ENCODE peak calls at places on chromosomes 4 and X, in eight cellular contexts. T is astrocyte of the spinal cord, G is GM12864, W is iPS DF 19.7, Q is non-pigmented ciliary epithelial cell, H is GM12865, O is activated T-helper 1 cell treated with Interleukin-2 at 50 U/mL for 16 hours, D is type B pancreatic cell. M is an unnamed sample.

GRCh38 chr4:22625301-22625700 is 67.4 kb upstream of the GBA3 start:
- DNase-seq in T (no peak), G (no peak), W (peak; percentile 52), Q (no peak), H (no peak), O (no peak), D (no peak), M (no peak)

GRCh38 chr4:17616283-17616682 is 1.8 kb downstream of the MED28 start:
- DNase-seq in T (no peak), G (no peak), W (no peak), Q (no peak), H (no peak), O (no peak), D (peak; percentile 15), M (no peak)

GRCh38 chr4:55386073-55386472 is 9.7 kb upstream of the TMEM165 start:
- DNase-seq in T (no peak), G (no peak), W (no peak), Q (no peak), H (peak; percentile 21), O (no peak), D (no peak), M (no peak)

GRCh38 chr4:41887821-41888699 is 47.2 kb upstream of the TMEM33 start:
- DNase-seq in T (peak; percentile 62), G (no peak), W (no peak), Q (peak; percentile 20), H (peak; percentile 66), O (no peak), D (no peak), M (peak; percentile 20)

GRCh38 chrX:85611926-85612325 is 232.5 kb upstream of the POF1B start:
- DNase-seq in T (peak; percentile 2), G (no peak), W (no peak), Q (peak; percentile 0), H (no peak), O (no peak), D (no peak), M (no peak)

GRCh38 chr4:141395246-141395830 is 174.6 kb downstream of the ZNF330 start:
- DNase-seq in T (no peak), G (no peak), W (no peak), Q (no peak), H (no peak), O (no peak), D (no peak), M (no peak)

GRCh38 chrX:143058096-143058495 is 32.4 kb downstream of the SPANXN4 start:
- DNase-seq in T (no peak), G (no peak), W (no peak), Q (no peak), H (no peak), O (no peak), D (no peak), M (no peak)

GRCh38 chrX:13699183-13699826 is 10.4 kb downstream of the RAB9A start:
- DNase-seq in T (no peak), G (no peak), W (no peak), Q (no peak), H (peak; percentile 49), O (no peak), D (no peak), M (no peak)

GRCh38 chrX:106378616-106379015 is 210.5 kb downstream of the PWWP3B start:
- DNase-seq in T (no peak), G (no peak), W (no peak), Q (no peak), H (peak; percentile 8), O (no peak), D (no peak), M (peak; percentile 29)

GRCh38 chrX:23811135-23811781 is 28.3 kb downstream of the SAT1 start:
- DNase-seq in T (no peak), G (no peak), W (no peak), Q (no peak), H (no peak), O (no peak), D (no peak), M (no peak)

GRCh38 chr4:17722361-17722710 is 59.1 kb downstream of the FAM184B start:
- DNase-seq in T (no peak), G (no peak), W (no peak), Q (no peak), H (no peak), O (no peak), D (peak; percentile 3), M (no peak)

GRCh38 chrX:129606918-129607317 is 47.8 kb downstream of the APLN start:
- DNase-seq in T (peak; percentile 47), G (no peak), W (no peak), Q (no peak), H (peak; percentile 49), O (peak; percentile 19), D (no peak), M (peak; percentile 29)

GRCh38 chr4:81790477-81790876 is 318.8 kb upstream of the RASGEF1B start:
- DNase-seq in T (no peak), G (no peak), W (no peak), Q (no peak), H (no peak), O (no peak), D (no peak), M (no peak)

GRCh38 chr4:176792348-176793059 is at the start of gene VEGFC:
- DNase-seq in T (peak; percentile 79), G (no peak), W (no peak), Q (no peak), H (peak; percentile 45), O (no peak), D (peak; percentile 75), M (no peak)

GRCh38 chr4:42750091-42750490 is 93.2 kb upstream of the ATP8A1 start:
- DNase-seq in T (no peak), G (peak; percentile 12), W (no peak), Q (no peak), H (peak; percentile 54), O (no peak), D (no peak), M (no peak)

GRCh38 chrX:103878466-103879151 is 46.6 kb upstream of the RAB9B start:
- DNase-seq in T (peak; percentile 30), G (no peak), W (no peak), Q (peak; percentile 36), H (no peak), O (no peak), D (no peak), M (no peak)

GRCh38 chr4:152039085-152039484 is 278.3 kb upstream of the GATB start:
- DNase-seq in T (peak; percentile 79), G (no peak), W (no peak), Q (peak; percentile 22), H (no peak), O (no peak), D (no peak), M (no peak)

GRCh38 chr4:108360857-108361820 is 192.4 kb upstream of the LEF1 start:
- DNase-seq in T (peak; percentile 81), G (no peak), W (peak; percentile 25), Q (peak; percentile 75), H (peak; percentile 35), O (no peak), D (no peak), M (no peak)

GRCh38 chrX:109472939-109473713 is 8.8 kb downstream of the GUCY2F start:
- DNase-seq in T (peak; percentile 77), G (no peak), W (no peak), Q (no peak), H (peak; percentile 26), O (no peak), D (no peak), M (no peak)

GRCh38 chrX:12868747-12869146 is 1.9 kb downstream of the TLR7 start:
- DNase-seq in T (no peak), G (peak; percentile 37), W (no peak), Q (no peak), H (peak; percentile 71), O (no peak), D (no peak), M (no peak)

GRCh38 chrX:119495734-119496520 is 27.7 kb downstream of the SLC25A5 start:
- DNase-seq in T (no peak), G (no peak), W (no peak), Q (no peak), H (no peak), O (no peak), D (no peak), M (peak; percentile 30)

GRCh38 chr4:111778543-111778942 is 366.7 kb upstream of the FAM241A start:
- DNase-seq in T (no peak), G (no peak), W (no peak), Q (no peak), H (no peak), O (no peak), D (no peak), M (no peak)

GRCh38 chr4:7500404-7500803 is 65.7 kb upstream of the PSAPL1 start:
- DNase-seq in T (no peak), G (no peak), W (no peak), Q (no peak), H (no peak), O (no peak), D (no peak), M (no peak)

GRCh38 chrX:48956728-48957414 is 536 bp downstream of the OTUD5 start:
- DNase-seq in T (no peak), G (no peak), W (no peak), Q (no peak), H (no peak), O (peak; percentile 18), D (no peak), M (peak; percentile 66)

GRCh38 chrX:3651272-3651671 is 62.2 kb downstream of the PRKX start:
- DNase-seq in T (peak; percentile 77), G (no peak), W (no peak), Q (no peak), H (peak; percentile 18), O (no peak), D (no peak), M (no peak)

GRCh38 chr4:105088110-105088879 is 58.4 kb upstream of the TET2 start:
- DNase-seq in T (peak; percentile 94), G (no peak), W (peak; percentile 20), Q (peak; percentile 89), H (no peak), O (no peak), D (no peak), M (no peak)

GRCh38 chr4:133148690-133149363 is at the start of gene PCDH10:
- DNase-seq in T (peak; percentile 96), G (no peak), W (no peak), Q (peak; percentile 86), H (no peak), O (no peak), D (peak; percentile 96), M (no peak)

GRCh38 chr4:25981749-25982148 is 67.7 kb downstream of the SMIM20 start:
- DNase-seq in T (no peak), G (no peak), W (no peak), Q (no peak), H (no peak), O (no peak), D (no peak), M (no peak)

GRCh38 chr4:1050486-1051213 is 39.2 kb downstream of the FGFRL1 start:
- DNase-seq in T (no peak), G (no peak), W (no peak), Q (no peak), H (no peak), O (no peak), D (no peak), M (no peak)

GRCh38 chrX:133294126-133294525 is 76.0 kb upstream of the TFDP3 start:
- DNase-seq in T (no peak), G (no peak), W (no peak), Q (no peak), H (no peak), O (no peak), D (no peak), M (no peak)

GRCh38 chr4:62930884-62931283 is 1478.4 kb downstream of the TECRL start:
- DNase-seq in T (no peak), G (no peak), W (no peak), Q (no peak), H (no peak), O (no peak), D (no peak), M (no peak)

GRCh38 chr4:141464366-141464765 is 172.0 kb upstream of the IL15 start:
- DNase-seq in T (no peak), G (no peak), W (no peak), Q (no peak), H (no peak), O (no peak), D (no peak), M (no peak)

GRCh38 chr4:185950891-185951290 is 118.1 kb upstream of the TLR3 start:
- DNase-seq in T (peak; percentile 62), G (no peak), W (no peak), Q (peak; percentile 41), H (no peak), O (no peak), D (no peak), M (no peak)

GRCh38 chr4:139777757-139778156 is 112.1 kb downstream of the MGST2 start:
- DNase-seq in T (no peak), G (no peak), W (no peak), Q (no peak), H (no peak), O (no peak), D (no peak), M (no peak)

M was measured in T-helper 2 cell.